ENCODE peak calls at places on chromosomes 5 and 9, in ten cellular contexts. V is HCT116, K is breast epithelium, Q is psoas muscle, T is left ventricle myocardium inferior, Z is AG04450, C is Caco-2, P is AG10803, U is keratinocyte, W is cardiac muscle cell. G is an unnamed sample.

GRCh38 chr9:86795861-86796497 is 151.3 kb downstream of the GAS1 start:
- DNase-seq in U (no peak), Z (peak), C (no peak), Q (peak), T (peak), K (no peak), P (peak), V (no peak), W (peak), G (no peak)

GRCh38 chr5:14417792-14418765 is 163.5 kb upstream of the OTULINL start:
- DNase-seq in V (no peak), Z (no peak), K (no peak), Q (no peak), U (no peak), W (peak), C (no peak), T (no peak), P (no peak), G (no peak)

GRCh38 chr9:14251146-14252071 is 62.5 kb downstream of the NFIB start:
- DNase-seq in W (peak), V (peak), Z (peak), P (peak), U (no peak), Q (peak), K (peak), T (peak), C (peak), G (no peak)

GRCh38 chr5:181181650-181182565 is 23.1 kb downstream of the TRIM7 start:
- DNase-seq in W (peak), U (no peak), Q (peak), C (peak), P (peak), T (peak), V (peak), Z (no peak), K (no peak), G (no peak)

GRCh38 chr5:172361566-172362238 is 78.1 kb upstream of the UBTD2 start:
- DNase-seq in T (no peak), C (no peak), Q (peak), K (no peak), W (peak), Z (peak), U (peak), P (peak), V (peak), G (peak)

GRCh38 chr9:128845186-128845931 is 15.8 kb upstream of the SPOUT1 start:
- DNase-seq in W (no peak), V (no peak), K (peak), Q (no peak), C (peak), P (no peak), U (no peak), Z (no peak), T (no peak), G (no peak)

GRCh38 chr5:53008751-53009150 is 19.6 kb downstream of the ITGA2 start:
- DNase-seq in W (no peak), K (no peak), Z (no peak), T (no peak), V (peak), P (peak), U (no peak), C (no peak), Q (no peak), G (peak)

GRCh38 chr5:125499969-125500368 is 753.5 kb upstream of the ZNF608 start:
- DNase-seq in W (no peak), T (no peak), C (no peak), P (no peak), Q (no peak), Z (no peak), K (no peak), U (no peak), V (no peak), G (no peak)

GRCh38 chr5:150486402-150487198 is 21.3 kb upstream of the NDST1 start:
- DNase-seq in P (peak), K (peak), T (peak), Q (peak), V (peak), W (peak), C (peak), Z (no peak), U (no peak), G (no peak)

GRCh38 chr9:125521462-125522327 is 185.3 kb downstream of the MAPKAP1 start:
- DNase-seq in C (no peak), Z (peak), Q (no peak), V (peak), U (peak), K (no peak), T (no peak), P (peak), W (peak), G (no peak)

GRCh38 chr9:131839281-131840084 is 99.6 kb upstream of the RAPGEF1 start:
- DNase-seq in P (peak), K (no peak), V (peak), C (no peak), T (no peak), W (peak), Q (no peak), U (no peak), Z (no peak), G (no peak)

GRCh38 chr9:124526174-124526573 is 19.0 kb upstream of the NR5A1 start:
- DNase-seq in T (no peak), K (no peak), W (no peak), C (no peak), Z (no peak), P (no peak), V (no peak), U (no peak), Q (no peak), G (no peak)

GRCh38 chr9:2857564-2858198 is 13.8 kb upstream of the PUM3 start:
- DNase-seq in W (peak), T (peak), P (peak), V (peak), Z (peak), K (peak), C (peak), Q (peak), U (no peak), G (peak)

GRCh38 chr5:180316586-180316985 is 24.7 kb upstream of the MAPK9 start:
- DNase-seq in K (no peak), W (no peak), C (no peak), Z (no peak), Q (no peak), U (no peak), V (no peak), P (no peak), T (no peak), G (no peak)

GRCh38 chr5:36606437-36607113 is at the start of gene SLC1A3:
- DNase-seq in C (peak), Q (peak), V (peak), K (no peak), W (peak), T (peak), Z (no peak), P (peak), U (peak), G (peak)

GRCh38 chr9:136975624-136976023 is 1.7 kb upstream of the PTGDS start:
- DNase-seq in K (no peak), C (no peak), W (peak), U (no peak), Q (no peak), T (peak), Z (no peak), V (no peak), P (peak), G (no peak)

GRCh38 chr9:71637926-71638325 is 130.4 kb downstream of the CEMIP2 start:
- DNase-seq in U (no peak), Z (no peak), V (no peak), Q (no peak), C (no peak), P (no peak), K (no peak), T (no peak), W (no peak), G (no peak)

GRCh38 chr9:98168153-98168780 is 24.2 kb downstream of the CORO2A start:
- DNase-seq in V (no peak), C (no peak), T (no peak), Z (no peak), K (no peak), W (no peak), Q (no peak), U (no peak), P (no peak), G (no peak)
- H3K4me3 ChIP-seq in V (no peak), C (no peak), T (no peak), Z (no peak), K (no peak), W (no peak), Q (no peak), U (no peak), P (no peak), G (no peak)

DNA sequence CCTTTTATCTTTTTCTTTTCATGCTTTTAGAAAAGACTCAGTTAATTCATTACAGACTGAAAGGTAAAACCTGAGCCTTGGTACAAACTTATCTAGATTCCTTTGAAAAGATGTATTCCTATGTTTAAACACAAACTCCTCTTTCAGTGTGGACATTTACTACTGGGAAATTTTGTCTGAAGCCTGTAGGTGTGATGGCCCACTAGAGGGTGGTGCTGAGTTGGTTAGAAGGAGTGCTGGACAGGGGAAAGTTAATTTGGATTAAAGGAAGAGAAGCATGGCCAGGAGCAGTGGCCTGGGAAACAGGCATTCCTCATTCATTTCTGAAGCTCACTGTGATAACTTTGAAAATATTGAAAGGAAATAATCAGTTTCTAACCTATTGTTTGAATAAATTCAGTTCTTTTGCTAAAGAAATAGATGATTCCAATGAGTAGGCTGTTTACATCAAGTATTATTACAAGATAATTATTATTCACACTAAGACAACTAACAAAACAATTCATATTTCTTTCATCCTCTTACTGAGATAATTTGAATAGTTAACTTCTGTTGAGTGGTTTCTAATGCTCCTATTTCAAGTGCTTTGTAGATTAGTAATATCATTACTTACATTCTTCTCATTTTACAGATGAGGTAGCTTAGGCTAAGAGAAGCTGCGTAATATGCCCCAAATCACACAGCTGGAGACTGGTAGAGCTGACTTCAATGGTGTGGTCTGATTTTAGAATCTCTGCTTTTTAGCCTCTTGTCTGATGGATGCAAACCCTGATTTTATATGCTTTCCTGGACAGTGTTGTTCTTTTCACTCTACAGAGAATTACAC is 150.9 kb downstream of the ADGRV1 start:
- DNase-seq in Z (no peak), C (peak), V (peak), T (no peak), Q (no peak), U (no peak), W (peak), P (peak), K (no peak), G (no peak)
- TF ChIP-seq CTCF in Z (peak), C (peak), V (peak), T (peak), Q (peak), U (peak), W (peak), P (peak), K (no peak), G (peak)

GRCh38 chr9:114057161-114057560 is 20.9 kb downstream of the AMBP start:
- DNase-seq in Q (no peak), U (no peak), K (no peak), V (no peak), P (no peak), W (no peak), T (no peak), C (no peak), Z (no peak), G (no peak)
- H3K4me3 ChIP-seq in Q (no peak), U (no peak), K (no peak), V (no peak), P (no peak), W (no peak), T (no peak), C (no peak), Z (no peak), G (no peak)

GRCh38 chr9:96075757-96076156 is 200.3 kb downstream of the ERCC6L2 start:
- DNase-seq in Z (no peak), K (no peak), P (no peak), T (no peak), W (no peak), Q (no peak), U (no peak), C (no peak), V (no peak), G (no peak)
- TF ChIP-seq CTCF in Z (no peak), K (no peak), P (no peak), T (no peak), W (no peak), Q (no peak), U (no peak), C (no peak), V (no peak), G (no peak)

DNA sequence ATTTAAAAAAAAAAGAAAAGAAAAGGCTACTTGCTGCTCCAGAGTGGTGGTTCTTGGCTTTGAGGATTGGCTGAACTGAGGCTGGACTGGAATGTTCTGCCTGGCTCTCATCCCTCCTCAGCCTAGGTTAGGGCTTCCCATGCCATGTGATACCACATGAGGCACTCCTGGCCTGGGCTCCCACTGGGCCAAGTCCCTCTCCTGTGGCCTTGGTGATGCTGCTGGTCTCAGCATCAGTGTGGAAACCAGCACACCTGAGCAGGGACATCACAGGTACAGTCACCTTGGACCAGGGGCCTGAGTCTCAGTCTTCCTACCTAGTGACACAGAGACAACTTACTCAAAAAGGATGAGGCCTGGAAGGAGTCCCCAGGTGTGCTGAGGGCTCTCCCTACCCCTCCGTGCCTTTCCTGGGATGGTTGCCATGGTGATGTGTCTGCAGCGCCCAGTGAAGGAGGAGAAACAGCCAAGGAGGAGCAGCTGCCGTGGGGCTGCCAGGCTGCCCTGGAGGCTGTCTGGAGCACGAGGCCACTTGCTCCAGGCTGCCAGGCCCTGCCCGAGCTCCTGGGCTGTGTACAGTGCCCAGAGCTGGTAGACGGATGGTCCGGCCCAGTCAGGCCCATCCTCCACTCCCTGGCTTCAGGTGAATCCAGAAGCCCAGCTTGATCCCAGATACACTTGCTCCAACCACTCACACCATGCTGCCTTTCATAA is 71.0 kb downstream of the WNK2 start:
- DNase-seq in C (no peak), Z (no peak), K (peak), U (no peak), P (no peak), W (no peak), Q (no peak), V (no peak), T (no peak), G (no peak)
- H3K4me3 ChIP-seq in C (no peak), Z (no peak), K (no peak), U (no peak), P (no peak), W (no peak), Q (no peak), V (no peak), T (no peak), G (no peak)

GRCh38 chr5:78972654-78973428 is 12.3 kb downstream of the ARSB start:
- DNase-seq in U (no peak), Z (peak), C (no peak), T (peak), W (peak), Q (no peak), P (peak), K (no peak), V (no peak), G (no peak)
- TF ChIP-seq CTCF in U (no peak), Z (no peak), C (no peak), T (no peak), W (no peak), Q (no peak), P (no peak), K (no peak), V (no peak), G (no peak)

GRCh38 chr5:44320188-44320587 is 69.0 kb downstream of the FGF10 start:
- DNase-seq in K (no peak), C (no peak), P (no peak), Z (no peak), Q (no peak), V (no peak), W (no peak), T (no peak), U (no peak), G (no peak)
- H3K4me3 ChIP-seq in K (no peak), C (no peak), P (no peak), Z (no peak), Q (no peak), V (no peak), W (no peak), T (no peak), U (no peak), G (no peak)